ENCODE peak calls at places on chromosomes 5 and 9, in eight cellular contexts. O, V, T, G, S, Y, E and B are unnamed samples. For H3K4me1, the result is how much of the 10 kb centered on the place peaks cover.

GRCh38 chr5:17024686-17025180 is 88.6 kb upstream of the MYO10 start:
- DNase-seq in V (no peak), E (no peak), T (peak), S (no peak), Y (peak), O (peak), G (no peak), B (no peak)

GRCh38 chr5:142753114-142753764 is 16.9 kb upstream of the ARHGAP26 start:
- DNase-seq in T (peak), V (peak), Y (peak), G (peak), E (peak), O (no peak), S (no peak), B (peak)

GRCh38 chr5:138258704-138259285 is 15.6 kb downstream of the GFRA3 start:
- DNase-seq in V (no peak), S (no peak), T (no peak), E (no peak), Y (peak), G (no peak), O (no peak), B (no peak)

GRCh38 chr5:151191661-151192060 is 32.2 kb downstream of the CCDC69 start:
- DNase-seq in S (no peak), G (no peak), V (peak), O (no peak), T (no peak), Y (no peak), E (peak), B (no peak)

GRCh38 chr9:117718085-117718484 is 13.9 kb downstream of the TLR4 start:
- DNase-seq in S (peak), Y (peak), O (no peak), E (no peak), V (no peak), G (no peak), T (no peak), B (no peak)

GRCh38 chr9:1198085-1198484 is 147.9 kb downstream of the DMRT2 start:
- DNase-seq in E (no peak), Y (no peak), T (no peak), G (no peak), O (peak), V (no peak), S (no peak), B (no peak)

GRCh38 chr9:84481819-84482218 is 141.3 kb upstream of the SLC28A3 start:
- DNase-seq in O (no peak), T (no peak), E (no peak), Y (no peak), G (no peak), S (no peak), V (no peak), B (no peak)

GRCh38 chr5:97907611-97908400 is 724.8 kb upstream of the RIOK2 start:
- DNase-seq in V (no peak), E (no peak), Y (no peak), G (no peak), T (no peak), O (no peak), S (no peak), B (no peak)

GRCh38 chr9:133629221-133630110 is 6.7 kb upstream of the DBH start:
- DNase-seq in S (no peak), T (no peak), V (no peak), E (no peak), G (no peak), Y (no peak), O (no peak), B (no peak)

GRCh38 chr9:3043369-3043768 is 199.5 kb upstream of the PUM3 start:
- DNase-seq in V (no peak), S (no peak), Y (peak), E (no peak), T (no peak), G (no peak), O (peak), B (no peak)

GRCh38 chr5:603081-603998 is 8.8 kb upstream of the CEP72 start:
- DNase-seq in E (no peak), V (no peak), Y (no peak), O (no peak), G (no peak), T (no peak), S (peak), B (peak)

GRCh38 chr5:35939639-35940038 is 1.2 kb upstream of the CAPSL start:
- DNase-seq in V (no peak), G (no peak), E (no peak), O (no peak), S (no peak), T (no peak), Y (no peak), B (no peak)

GRCh38 chr5:111744455-111744854 is 12.5 kb downstream of the NREP start:
- DNase-seq in E (no peak), G (no peak), O (no peak), V (no peak), S (no peak), T (no peak), Y (no peak), B (no peak)

GRCh38 chr9:135219676-135220600 is 132.5 kb downstream of the OLFM1 start:
- DNase-seq in E (no peak), T (no peak), Y (no peak), S (no peak), V (no peak), G (peak), O (no peak), B (no peak)

GRCh38 chr9:91837982-91838731 is 111.9 kb downstream of the ROR2 start:
- DNase-seq in E (peak), Y (no peak), S (peak), O (peak), V (no peak), G (peak), T (peak), B (peak)

GRCh38 chr5:1874820-1875219 is 7.9 kb downstream of the IRX4 start:
- DNase-seq in Y (no peak), T (no peak), O (no peak), G (no peak), E (no peak), S (no peak), V (no peak), B (no peak)

GRCh38 chr5:87650284-87650683 is 237.6 kb upstream of the CCNH start:
- DNase-seq in V (no peak), Y (no peak), O (no peak), S (no peak), T (no peak), E (no peak), G (no peak), B (no peak)

GRCh38 chr5:93585054-93585751 is 2.2 kb downstream of the NR2F1 start:
- DNase-seq in G (peak), T (no peak), V (no peak), S (no peak), O (no peak), Y (peak), E (peak), B (no peak)

GRCh38 chr5:107808671-107809137 is 138.0 kb upstream of the EFNA5 start:
- DNase-seq in S (no peak), V (no peak), E (no peak), T (no peak), G (peak), Y (no peak), O (no peak), B (no peak)

GRCh38 chr5:117679046-117679445 is 1104.4 kb upstream of the SEMA6A start:
- DNase-seq in O (no peak), V (no peak), S (no peak), E (no peak), G (no peak), Y (no peak), T (no peak), B (no peak)

GRCh38 chr5:91020065-91020800 is 362.9 kb downstream of the ARRDC3 start:
- DNase-seq in V (no peak), Y (no peak), S (no peak), G (no peak), T (no peak), E (no peak), O (peak), B (no peak)

GRCh38 chr9:109114670-109115069 is 5.1 kb downstream of the TMEM245 start:
- DNase-seq in V (no peak), Y (no peak), G (peak), T (no peak), E (no peak), O (peak), S (no peak), B (no peak)

GRCh38 chr9:90961375-90961774 is 159.8 kb downstream of the SYK start:
- DNase-seq in G (no peak), T (no peak), Y (no peak), E (no peak), S (no peak), O (peak), V (peak), B (no peak)

GRCh38 chr9:86405926-86406325 is 51.7 kb upstream of the TUT7 start:
- DNase-seq in V (no peak), Y (no peak), O (peak), T (peak), E (peak), S (no peak), G (no peak), B (no peak)

GRCh38 chr9:6708732-6709131 is 49.0 kb upstream of the KDM4C start:
- DNase-seq in T (no peak), G (no peak), Y (no peak), O (no peak), S (no peak), V (no peak), E (no peak), B (no peak)

GRCh38 chr9:12719431-12719830 is 26.2 kb downstream of the TYRP1 start:
- DNase-seq in S (no peak), V (no peak), T (no peak), O (peak), G (no peak), E (no peak), Y (peak), B (no peak)

GRCh38 chr9:25543806-25544205 is 134.4 kb downstream of the TUSC1 start:
- DNase-seq in Y (no peak), T (no peak), O (no peak), V (no peak), E (no peak), G (no peak), S (no peak), B (no peak)

GRCh38 chr5:83306572-83307241 is 164.8 kb upstream of the VCAN start:
- DNase-seq in O (peak), E (peak), Y (peak), T (no peak), V (peak), S (peak), G (no peak), B (peak)

GRCh38 chr9:27626629-27627564 is 53.6 kb upstream of the C9orf72 start:
- DNase-seq in G (no peak), O (no peak), S (no peak), Y (no peak), T (no peak), E (no peak), V (no peak), B (no peak)

GRCh38 chr5:143111799-143112198 is 291.7 kb downstream of the NR3C1 start:
- DNase-seq in Y (no peak), G (no peak), S (no peak), E (no peak), V (no peak), O (no peak), T (no peak), B (no peak)

GRCh38 chr5:61673007-61673735 is 341.1 kb downstream of the ZSWIM6 start:
- DNase-seq in Y (peak), T (no peak), G (no peak), O (peak), S (peak), V (no peak), E (peak), B (peak)

GRCh38 chr9:78463750-78464149 is 166.8 kb downstream of the PSAT1 start:
- DNase-seq in T (no peak), V (no peak), Y (no peak), E (no peak), G (no peak), O (no peak), S (no peak), B (no peak)

GRCh38 chr9:128713411-128713780 is 10.5 kb downstream of the ZDHHC12 start:
- DNase-seq in Y (no peak), T (no peak), S (no peak), O (no peak), E (no peak), G (no peak), V (no peak), B (no peak)

GRCh38 chr5:72815580-72816296 is 723 bp upstream of the TNPO1 start:
- DNase-seq in V (no peak), Y (no peak), S (no peak), T (no peak), E (no peak), G (no peak), O (no peak), B (no peak)

GRCh38 chr5:43315262-43315661 is 2.0 kb upstream of the HMGCS1 start:
- DNase-seq in T (no peak), G (no peak), E (no peak), Y (no peak), V (no peak), O (peak), S (no peak), B (no peak)

GRCh38 chr9:14428781-14429230 is 114.9 kb upstream of the NFIB start:
- DNase-seq in Y (peak), T (peak), E (peak), O (peak), S (peak), G (peak), V (peak), B (peak)

GRCh38 chr5:58922392-58923171 is 339.7 kb downstream of the RAB3C start:
- DNase-seq in Y (peak), G (peak), O (peak), V (peak), S (peak), T (peak), E (peak), B (peak)

GRCh38 chr5:1723476-1723875 is 76.2 kb downstream of the MRPL36 start:
- DNase-seq in G (no peak), E (no peak), Y (no peak), S (no peak), V (no peak), T (no peak), O (no peak), B (no peak)

GRCh38 chr9:95497772-95498171 is 19.0 kb downstream of the PTCH1 start:
- DNase-seq in E (no peak), Y (no peak), T (no peak), G (no peak), V (no peak), O (peak), S (no peak), B (no peak)

GRCh38 chr5:172165465-172165864 is 22.6 kb downstream of the STK10 start:
- DNase-seq in E (no peak), S (no peak), Y (no peak), T (no peak), V (no peak), G (no peak), O (no peak), B (no peak)

GRCh38 chr5:172166030-172166429 is 22.0 kb downstream of the STK10 start:
- DNase-seq in S (no peak), G (no peak), V (no peak), T (no peak), O (no peak), Y (no peak), E (no peak), B (no peak)

GRCh38 chr5:172164773-172165212 is 23.2 kb downstream of the STK10 start:
- DNase-seq in O (peak), S (no peak), E (peak), G (no peak), T (no peak), Y (no peak), V (no peak), B (no peak)

GRCh38 chr5:172162348-172162747 is 25.7 kb downstream of the STK10 start:
- DNase-seq in T (no peak), O (peak), S (no peak), G (no peak), Y (no peak), E (no peak), V (no peak), B (no peak)

DNA sequence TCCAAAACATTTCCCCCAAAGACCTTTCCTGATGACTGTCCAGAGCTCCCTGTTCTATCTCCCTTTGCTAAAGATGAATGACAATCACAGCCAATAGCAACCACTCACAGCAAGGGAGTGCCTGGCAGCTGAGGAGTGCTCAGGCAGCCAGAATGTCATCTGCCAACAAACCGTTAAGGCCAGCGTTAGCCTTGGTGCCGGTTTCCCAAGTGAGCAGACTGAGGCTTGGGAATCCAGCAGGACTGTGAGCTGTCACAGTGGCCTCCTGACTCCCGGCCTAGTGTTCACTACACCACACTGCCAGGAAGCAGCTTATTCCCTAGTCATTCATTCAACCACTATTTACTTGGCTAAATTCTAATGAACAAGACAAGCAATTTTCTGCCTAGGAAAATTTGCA is 24.7 kb downstream of the STK10 start:
- DNase-seq in V (no peak), O (peak), S (no peak), G (no peak), Y (no peak), T (no peak), E (peak), B (no peak)
- H3K4me1 ChIP-seq in V (under half), O (under half), S (under half), G (under half), Y (under half), T (under half), E (under half), B (under half)

GRCh38 chr9:104899759-104900247 is 28.2 kb downstream of the ABCA1 start:
- DNase-seq in V (no peak), T (no peak), Y (no peak), O (no peak), E (no peak), S (no peak), G (no peak), B (no peak)
- TF ChIP-seq POLR2A in V (no peak), T (no peak), Y (no peak), O (no peak), E (no peak), S (no peak), G (no peak), B (no peak)

GRCh38 chr5:124235576-124235975 is 510.9 kb downstream of the ZNF608 start:
- DNase-seq in O (no peak), G (no peak), S (no peak), V (no peak), E (no peak), Y (no peak), T (no peak), B (no peak)

GRCh38 chr5:124235031-124235562 is 511.3 kb downstream of the ZNF608 start:
- DNase-seq in Y (no peak), G (no peak), E (no peak), T (no peak), V (no peak), O (no peak), S (no peak), B (no peak)

GRCh38 chr5:124236366-124237231 is 509.8 kb downstream of the ZNF608 start:
- DNase-seq in V (no peak), E (no peak), G (no peak), Y (peak), T (no peak), O (peak), S (no peak), B (no peak)

GRCh38 chr5:124232517-124232916 is 513.9 kb downstream of the ZNF608 start:
- DNase-seq in T (no peak), S (no peak), O (no peak), E (no peak), G (no peak), V (no peak), Y (no peak), B (no peak)

DNA sequence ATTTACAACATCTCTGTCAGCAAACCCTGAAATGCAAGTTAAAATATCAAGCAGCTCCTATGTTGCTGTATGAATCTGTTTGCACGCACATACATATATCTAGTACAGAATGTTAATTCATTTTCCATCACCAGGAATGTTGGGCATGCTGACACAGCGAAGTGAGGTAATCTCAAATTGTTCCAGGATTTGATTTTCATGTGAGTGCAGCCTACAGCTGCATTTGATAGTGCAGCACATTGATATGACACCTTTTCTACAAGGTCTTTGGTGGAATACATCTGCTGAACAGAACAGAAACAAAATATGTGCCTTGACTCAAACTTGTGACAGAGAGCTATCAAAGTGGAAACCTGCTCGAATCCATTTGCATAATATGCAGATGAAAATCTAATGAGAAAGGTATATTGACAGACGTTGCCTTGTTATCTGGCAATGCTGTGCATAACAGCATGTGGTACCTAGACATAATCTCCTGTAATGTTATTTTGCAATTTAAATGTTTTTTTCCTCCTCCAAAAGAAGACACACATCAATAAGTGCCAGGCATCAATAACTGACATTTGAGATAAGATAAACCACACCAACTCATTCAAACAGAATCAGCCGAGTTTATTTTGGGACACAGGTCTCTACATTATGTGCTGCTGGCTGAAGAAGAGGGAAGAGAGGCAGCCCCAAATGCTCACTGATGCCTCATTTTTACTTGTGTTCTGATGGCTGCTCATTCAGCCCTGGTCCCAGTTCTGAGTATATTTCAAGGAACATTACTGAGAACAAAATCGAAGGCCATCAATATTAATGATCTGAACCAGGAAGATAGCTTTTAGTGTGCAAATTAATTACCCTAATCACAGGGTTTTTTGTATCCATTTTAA is 512.2 kb downstream of the ZNF608 start:
- DNase-seq in G (no peak), Y (no peak), E (no peak), S (no peak), V (no peak), O (no peak), T (no peak), B (no peak)
- H3K4me1 ChIP-seq in G (under half), Y (under half), E (under half), S (under half), V (under half), O (under half), T (under half), B (under half)

DNA sequence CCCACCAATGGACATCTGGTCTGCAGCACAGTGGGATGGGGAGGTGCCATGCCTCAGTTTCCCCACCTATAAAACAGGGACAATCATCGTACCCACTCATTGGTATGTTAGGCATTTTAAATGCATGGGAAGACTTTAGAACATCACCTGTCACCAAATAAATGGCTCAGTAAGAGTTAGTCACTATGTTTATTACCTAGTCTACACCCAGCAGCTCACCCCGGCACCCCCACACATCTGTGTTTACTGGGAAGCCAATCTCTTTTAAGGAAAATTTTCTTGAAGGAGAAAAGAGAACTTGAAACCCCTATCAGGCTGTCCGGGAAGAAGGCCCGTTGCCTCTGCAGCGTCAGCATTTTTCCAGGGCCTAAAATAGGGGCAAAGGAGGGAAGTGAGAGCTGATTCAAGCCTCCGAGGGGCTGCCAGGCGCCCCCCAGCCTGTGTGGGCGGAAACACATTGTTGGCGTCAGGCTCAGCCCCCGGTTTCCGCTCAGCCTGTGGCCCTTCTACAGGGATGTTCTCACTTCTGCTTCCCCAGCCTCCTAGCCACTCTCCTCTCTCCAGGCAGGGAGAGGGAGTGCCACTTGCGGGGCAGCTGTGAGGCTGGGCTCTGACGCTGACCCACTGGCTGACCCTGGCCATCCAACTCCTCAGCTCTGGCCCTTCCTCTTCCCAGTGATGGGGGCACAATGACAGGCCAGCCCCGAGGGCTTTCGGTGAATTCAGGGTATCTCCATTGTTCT is 4.6 kb downstream of the CSF1R start:
- DNase-seq in E (peak), S (peak), O (peak), Y (peak), G (no peak), T (no peak), V (peak), B (peak)
- TF ChIP-seq POLR2A in E (no peak), S (no peak), O (no peak), Y (no peak), G (peak), T (no peak), V (no peak), B (no peak)

GRCh38 chr5:53095222-53095621 is 14.3 kb downstream of the MOCS2 start:
- DNase-seq in G (no peak), Y (no peak), O (no peak), V (no peak), T (no peak), S (no peak), E (no peak), B (no peak)
- H3K4me1 ChIP-seq in G (under half), Y (under half), O (under half), V (under half), T (under half), S (under half), E (under half), B (under half)